ENCODE peak calls at places on chromosomes 6 and 20, in four cellular contexts. R is SK-N-DZ, N is mucosa of descending colon, G is colonic mucosa. B is an unnamed sample.
A peak's percentile ranks its signal among the peaks of the same experiment; 100 is the strongest.

GRCh38 chr6:54515013-54515412 is 206.8 kb downstream of the TINAG start:
- DNase-seq in R (no peak), N (no peak), G (no peak), B (no peak)

GRCh38 chr6:82711992-82712788 is 348.6 kb downstream of the TPBG start:
- DNase-seq in R (no peak), N (no peak), G (no peak), B (no peak)

GRCh38 chr6:39585641-39586040 is 139.6 kb downstream of the KIF6 start:
- DNase-seq in R (no peak), N (no peak), G (no peak), B (no peak)

GRCh38 chr6:43584892-43585570 is 9.0 kb downstream of the POLH start:
- DNase-seq in R (no peak), N (no peak), G (no peak), B (no peak)

GRCh38 chr6:145110109-145110508 is 625.2 kb downstream of the EPM2A start:
- DNase-seq in R (no peak), N (no peak), G (no peak), B (no peak)

GRCh38 chr20:40578961-40579360 is 110.1 kb downstream of the MAFB start:
- DNase-seq in R (no peak), N (no peak), G (no peak), B (no peak)

GRCh38 chr6:55541024-55541423 is 38.0 kb downstream of the HMGCLL1 start:
- DNase-seq in R (no peak), N (no peak), G (no peak), B (no peak)

GRCh38 chr20:53829086-53829703 is 235.6 kb upstream of the ZNF217 start:
- DNase-seq in R (no peak), N (no peak), G (no peak), B (no peak)

GRCh38 chr20:17895641-17896246 is 72.8 kb downstream of the SNX5 start:
- DNase-seq in R (no peak), N (peak; percentile 66), G (no peak), B (no peak)

GRCh38 chr6:102356170-102356569 is 962.7 kb downstream of the GRIK2 start:
- DNase-seq in R (no peak), N (no peak), G (no peak), B (no peak)

GRCh38 chr20:39795401-39796272 is 833.5 kb downstream of the DHX35 start:
- DNase-seq in R (no peak), N (no peak), G (no peak), B (no peak)

GRCh38 chr20:25191689-25192088 is 3.8 kb upstream of the ENTPD6 start:
- DNase-seq in R (no peak), N (no peak), G (no peak), B (no peak)

GRCh38 chr6:33794910-33795615 is 6.1 kb upstream of the LEMD2 start:
- DNase-seq in R (no peak), N (peak; percentile 19), G (no peak), B (no peak)

GRCh38 chr6:84062519-84063154 is 29.1 kb downstream of the MRAP2 start:
- DNase-seq in R (no peak), N (no peak), G (no peak), B (no peak)

GRCh38 chr20:18428490-18429173 is 38.2 kb downstream of the DZANK1 start:
- DNase-seq in R (no peak), N (no peak), G (peak; percentile 88), B (no peak)

GRCh38 chr20:55740076-55740475 is 265.2 kb downstream of the CBLN4 start:
- DNase-seq in R (no peak), N (no peak), G (no peak), B (no peak)

B was measured in BE2C.